ENCODE peak calls at places on chromosome 16, in ten cellular contexts. V is neural progenitor cell; O is keratinocyte; K is BJ; B is fibroblast of lung; L is NB4; C is fibroblast of pulmonary artery; X is CD8-positive, alpha-beta T cell; T is heart right ventricle; Q is HepG2. H is an unnamed sample.

GRCh38 chr16:47779201-47780016 is 318.3 kb downstream of the PHKB start:
- DNase-seq in V (no peak), Q (no peak), T (no peak), C (peak; percentile 78), O (no peak), B (peak; percentile 52), L (peak; percentile 29), K (no peak), X (no peak), H (no peak)

GRCh38 chr16:83705856-83706255 is 101.9 kb upstream of the HSBP1 start:
- DNase-seq in C (no peak), O (no peak), B (peak; percentile 84), Q (no peak), V (no peak), L (no peak), X (no peak), K (no peak), T (no peak), H (no peak)

GRCh38 chr16:87724490-87725291 is 41.1 kb downstream of the KLHDC4 start:
- DNase-seq in Q (no peak), B (no peak), K (no peak), L (no peak), T (no peak), V (no peak), C (no peak), O (no peak), X (peak; percentile 38), H (no peak)

GRCh38 chr16:64841482-64841881 is 280.4 kb downstream of the CDH11 start:
- DNase-seq in T (no peak), L (no peak), C (no peak), O (no peak), X (no peak), Q (no peak), B (no peak), V (no peak), K (no peak), H (no peak)

GRCh38 chr16:57775661-57776469 is 26.4 kb downstream of the KIFC3 start:
- DNase-seq in X (no peak), Q (peak; percentile 52), T (no peak), V (peak; percentile 95), L (peak; percentile 41), C (no peak), K (no peak), O (no peak), B (no peak), H (no peak)

GRCh38 chr16:64356267-64356666 is 765.6 kb downstream of the CDH11 start:
- DNase-seq in T (no peak), C (peak; percentile 80), K (peak; percentile 92), V (no peak), Q (no peak), L (no peak), O (no peak), X (no peak), B (peak; percentile 89), H (peak; percentile 81)

GRCh38 chr16:11198817-11199216 is 57.2 kb downstream of the SOCS1 start:
- DNase-seq in L (peak; percentile 39), T (no peak), O (no peak), V (no peak), C (no peak), X (no peak), Q (no peak), K (no peak), B (no peak), H (no peak)

GRCh38 chr16:78461496-78461938 is 362.1 kb downstream of the WWOX start:
- DNase-seq in K (no peak), Q (peak; percentile 59), V (no peak), O (no peak), X (no peak), B (no peak), C (no peak), T (no peak), L (peak; percentile 8), H (no peak)

GRCh38 chr16:67028555-67029248 is at the start of gene CBFB:
- DNase-seq in L (peak; percentile 97), X (peak; percentile 93), Q (peak; percentile 90), C (peak; percentile 92), B (peak; percentile 89), O (peak; percentile 35), V (peak; percentile 93), T (peak; percentile 94), K (peak; percentile 40), H (peak; percentile 61)
- TF ChIP-seq CTCF in L (peak; percentile 1), X (no peak), Q (peak; percentile 47), C (no peak), B (no peak), O (peak; percentile 0), V (peak; percentile 25), T (no peak), K (peak; percentile 10), H (no peak)

DNA sequence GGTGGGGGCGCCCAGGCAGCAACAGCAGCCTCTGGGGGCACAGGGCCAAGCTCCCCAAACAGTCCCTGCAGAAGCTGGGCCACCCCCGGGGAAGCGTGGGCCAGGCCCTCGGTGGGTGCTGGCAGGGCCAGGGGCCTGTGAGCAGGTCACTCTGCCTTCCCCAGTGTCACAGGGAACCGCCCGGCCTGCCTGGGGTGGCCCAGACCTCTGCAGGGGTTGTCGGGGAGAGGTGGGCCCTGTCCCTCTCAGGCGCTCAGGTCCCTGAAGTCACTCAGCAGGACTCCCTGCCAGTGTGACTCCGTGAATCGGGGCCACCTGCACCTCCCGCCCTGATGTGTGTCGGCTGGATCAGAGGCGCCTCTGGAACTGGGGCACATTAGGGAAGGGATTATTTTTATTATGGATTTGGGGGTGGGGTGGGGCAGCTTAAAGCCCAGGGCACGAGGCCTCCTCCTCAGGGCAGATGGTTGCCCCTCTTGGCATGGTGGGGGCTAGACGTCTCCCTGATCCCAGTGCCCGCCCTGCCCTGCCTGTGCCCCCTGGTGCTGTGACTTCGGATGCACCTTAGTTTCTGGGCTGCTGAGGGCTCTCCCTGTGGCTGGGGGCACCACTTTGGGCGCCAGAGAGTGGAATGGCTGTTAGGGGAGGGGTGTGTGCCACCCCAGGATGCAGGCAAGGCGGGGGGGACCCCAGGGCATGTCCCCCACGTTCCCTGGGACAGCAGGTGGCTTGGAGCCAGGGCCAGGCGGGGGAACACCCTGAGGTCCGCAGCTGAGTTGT is 1.2 kb upstream of the GNG13 start:
- DNase-seq in B (no peak), Q (no peak), L (no peak), K (no peak), C (no peak), O (no peak), V (no peak), T (no peak), X (no peak), H (no peak)
- H3K4me3 ChIP-seq in B (no peak overlapping the region), Q (no peak overlapping the region), L (no peak overlapping the region), K (no peak overlapping the region), C (no peak overlapping the region), O (no peak overlapping the region), V (no peak overlapping the region), T (no peak overlapping the region), X (no peak overlapping the region), H (no peak overlapping the region)

GRCh38 chr16:2341456-2342447 is 1.2 kb upstream of the ABCA3 start:
- DNase-seq in C (no peak), X (no peak), T (peak; percentile 32), Q (no peak), B (no peak), O (no peak), L (no peak), V (peak; percentile 34), K (no peak), H (no peak)

GRCh38 chr16:2340564-2341455 is at the start of gene ABCA3:
- DNase-seq in B (peak; percentile 73), O (peak; percentile 52), C (peak; percentile 91), Q (peak; percentile 84), V (peak; percentile 95), L (peak; percentile 93), T (peak; percentile 96), X (peak; percentile 95), K (peak; percentile 57), H (peak; percentile 27)

GRCh38 chr16:2337431-2338296 is 2.9 kb downstream of the ABCA3 start:
- DNase-seq in K (no peak), B (no peak), Q (no peak), V (no peak), O (no peak), L (no peak), C (no peak), X (no peak), T (no peak), H (no peak)

GRCh38 chr16:2343211-2343610 is 2.7 kb upstream of the ABCA3 start:
- DNase-seq in Q (no peak), V (no peak), X (no peak), C (no peak), L (no peak), K (no peak), T (no peak), O (no peak), B (no peak), H (no peak)

DNA sequence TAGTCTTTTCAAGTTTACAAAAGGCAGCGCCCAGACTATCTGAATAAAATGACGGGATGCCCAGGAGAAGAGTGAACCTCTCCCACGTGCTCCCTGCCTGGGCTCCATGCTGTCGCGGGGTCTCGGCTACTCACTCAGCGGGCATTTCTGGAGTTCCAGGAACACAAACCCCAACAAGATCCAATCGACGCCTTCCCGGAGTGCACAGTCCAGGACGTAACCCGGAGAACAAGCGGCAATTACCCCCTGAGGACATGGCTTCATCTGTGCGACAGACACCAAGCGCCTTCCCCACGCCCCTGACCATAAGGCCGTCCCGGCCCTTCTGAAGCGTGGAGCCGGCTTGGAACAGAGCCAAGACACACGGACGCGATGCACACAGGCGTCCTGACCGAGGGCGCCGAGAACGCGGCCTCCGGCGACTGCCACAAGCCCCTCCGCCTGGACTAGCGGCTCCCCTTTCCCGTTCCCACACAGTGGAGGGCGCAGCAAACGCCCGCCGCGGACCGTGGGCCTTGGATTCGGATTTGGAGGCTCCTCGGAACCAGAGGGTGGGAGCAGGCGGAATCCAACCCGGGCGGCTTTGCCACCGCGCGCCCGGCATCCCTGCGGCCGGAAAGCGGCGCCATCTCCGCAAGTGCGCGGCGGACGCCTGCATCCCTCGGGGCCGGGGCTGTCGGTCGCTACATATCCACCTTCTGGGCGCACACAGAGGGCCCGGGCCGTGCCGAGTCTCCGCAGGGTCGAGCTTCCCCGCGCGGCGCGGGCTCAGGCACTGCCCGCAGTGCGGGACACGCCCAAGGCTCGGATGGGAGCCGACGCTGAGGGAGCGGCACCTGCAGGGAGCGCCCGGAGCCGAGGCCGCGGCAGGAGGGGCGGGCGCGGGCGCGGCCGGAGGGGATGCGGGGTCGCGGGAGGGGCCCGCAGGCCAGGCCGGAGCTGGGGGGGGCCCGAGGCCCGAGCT is 725 bp downstream of the ABCA3 start:
- DNase-seq in X (peak; percentile 35), L (peak; percentile 59), O (no peak), Q (peak; percentile 15), B (peak; percentile 16), V (peak; percentile 75), C (no peak), T (peak; percentile 58), K (no peak), H (no peak)
- TF ChIP-seq CTCF in X (no peak), L (peak; percentile 7), O (peak; percentile 30), Q (peak; percentile 53), B (no peak), V (peak; percentile 13), C (no peak), T (no peak), K (peak; percentile 26), H (no peak)

DNA sequence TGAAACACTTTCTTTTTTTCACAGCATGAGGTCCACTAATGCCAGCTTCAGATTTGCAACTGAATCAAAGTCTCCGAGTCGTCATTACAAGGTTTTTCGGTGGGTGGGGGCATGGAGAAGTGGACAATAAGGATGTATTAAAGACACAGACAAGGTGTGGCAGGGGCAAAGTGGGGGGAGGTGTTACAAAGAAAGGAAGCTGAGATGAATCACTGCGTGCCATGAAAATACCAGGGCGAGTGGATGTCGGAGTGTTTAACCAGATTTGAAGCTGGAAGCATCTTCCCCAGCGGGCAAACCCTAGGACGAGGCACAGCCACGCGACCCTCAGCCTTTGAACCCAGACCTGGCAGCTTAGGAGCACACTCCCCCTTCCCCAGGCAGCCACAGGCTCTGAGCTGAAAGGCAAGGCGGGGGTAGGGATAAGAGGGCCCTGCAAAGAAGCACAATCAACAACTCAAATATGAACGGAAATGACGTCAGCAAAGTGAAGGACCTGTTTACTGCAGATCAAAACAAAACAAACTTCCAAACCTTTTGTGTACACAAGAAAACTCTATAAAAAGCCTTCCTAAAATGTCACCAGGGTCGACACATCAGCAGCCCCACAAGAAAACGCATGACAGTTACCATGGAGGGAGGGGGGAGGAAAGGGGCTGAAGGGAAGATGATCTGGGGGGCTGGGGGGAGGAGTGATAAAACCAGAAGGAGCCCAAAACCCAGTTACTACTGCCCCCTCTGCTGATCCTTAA is 5.6 kb upstream of the ZFHX3 start:
- DNase-seq in L (no peak), Q (peak; percentile 75), X (no peak), O (no peak), T (no peak), C (peak; percentile 79), V (no peak), B (peak; percentile 65), K (no peak), H (no peak)
- H3K4me3 ChIP-seq in L (no peak overlapping the region), Q (peak overlapping the region; percentile 19), X (no peak overlapping the region), O (no peak overlapping the region), T (no peak overlapping the region), C (no peak overlapping the region), V (no peak overlapping the region), B (peak overlapping the region; percentile 36), K (no peak overlapping the region), H (peak overlapping the region; percentile 20)